ENCODE peak calls at places on chromosomes 13 and 19, in four cellular contexts. One of them, this sample, is unnamed.

GRCh38 chr19:19642506-19643157 is 825 bp downstream of the GMIP start:
- DNase-seq in PC-3: peak
- DNase-seq in OCI-LY7: peak
- DNase-seq in hepatocyte: no peak
- DNase-seq in this sample: peak

GRCh38 chr13:20901668-20902437 is 693 bp downstream of the XPO4 start:
- DNase-seq in PC-3: peak
- DNase-seq in OCI-LY7: peak
- DNase-seq in hepatocyte: peak
- DNase-seq in this sample: peak

GRCh38 chr13:64471916-64472315 is 2758.2 kb downstream of the PCDH9 start:
- DNase-seq in PC-3: peak
- DNase-seq in hepatocyte: peak
- DNase-seq in OCI-LY7: no peak
- DNase-seq in this sample: no peak

GRCh38 chr13:97257800-97258799 is 36.0 kb downstream of the MBNL2 start:
- DNase-seq in OCI-LY7: no peak
- DNase-seq in PC-3: peak
- DNase-seq in hepatocyte: peak
- DNase-seq in this sample: peak

GRCh38 chr13:111664060-111664459 is 343.6 kb downstream of the TEX29 start:
- DNase-seq in PC-3: no peak
- DNase-seq in OCI-LY7: no peak
- DNase-seq in hepatocyte: no peak
- DNase-seq in this sample: no peak

GRCh38 chr19:31583148-31583547 is 233.9 kb upstream of the TSHZ3 start:
- DNase-seq in hepatocyte: no peak
- DNase-seq in OCI-LY7: no peak
- DNase-seq in PC-3: no peak
- DNase-seq in this sample: no peak

GRCh38 chr13:110106726-110107125 is 200.2 kb downstream of the COL4A1 start:
- DNase-seq in hepatocyte: peak
- DNase-seq in PC-3: no peak
- DNase-seq in OCI-LY7: no peak
- DNase-seq in this sample: no peak

GRCh38 chr13:27522847-27523246 is 72.5 kb upstream of the MTIF3 start:
- DNase-seq in PC-3: no peak
- DNase-seq in hepatocyte: no peak
- DNase-seq in OCI-LY7: peak
- DNase-seq in this sample: no peak

GRCh38 chr13:35830850-35831450 is 300.2 kb downstream of the DCLK1 start:
- DNase-seq in hepatocyte: no peak
- DNase-seq in PC-3: no peak
- DNase-seq in OCI-LY7: no peak
- DNase-seq in this sample: peak

GRCh38 chr13:29369060-29369743 is 226.3 kb downstream of the SLC7A1 start:
- DNase-seq in PC-3: peak
- DNase-seq in hepatocyte: peak
- DNase-seq in OCI-LY7: peak
- DNase-seq in this sample: peak

GRCh38 chr19:38932425-38933179 is 1.9 kb downstream of the MRPS12 start:
- DNase-seq in PC-3: peak
- DNase-seq in hepatocyte: no peak
- DNase-seq in OCI-LY7: peak
- DNase-seq in this sample: peak

GRCh38 chr13:41544824-41545707 is 87.7 kb downstream of the RGCC start:
- DNase-seq in PC-3: peak
- DNase-seq in hepatocyte: no peak
- DNase-seq in OCI-LY7: no peak
- DNase-seq in this sample: no peak

GRCh38 chr13:32804673-32805260 is 211.5 kb upstream of the KL start:
- DNase-seq in OCI-LY7: no peak
- DNase-seq in PC-3: peak
- DNase-seq in hepatocyte: no peak
- DNase-seq in this sample: no peak

GRCh38 chr13:41286370-41286769 is 23.0 kb upstream of the MTRF1 start:
- DNase-seq in OCI-LY7: no peak
- DNase-seq in hepatocyte: no peak
- DNase-seq in PC-3: no peak
- DNase-seq in this sample: no peak

GRCh38 chr13:29196409-29197074 is 376.4 kb downstream of the MTUS2 start:
- DNase-seq in hepatocyte: no peak
- DNase-seq in PC-3: no peak
- DNase-seq in OCI-LY7: peak
- DNase-seq in this sample: no peak

GRCh38 chr19:32823747-32824102 is 45.8 kb downstream of the SLC7A9 start:
- DNase-seq in PC-3: no peak
- DNase-seq in OCI-LY7: no peak
- DNase-seq in hepatocyte: no peak
- DNase-seq in this sample: no peak

GRCh38 chr19:45784096-45784495 is 1.8 kb upstream of the DMPK start:
- DNase-seq in PC-3: no peak
- DNase-seq in OCI-LY7: no peak
- DNase-seq in hepatocyte: no peak
- DNase-seq in this sample: no peak

GRCh38 chr19:10593820-10594637 is 6.9 kb upstream of the AP1M2 start:
- DNase-seq in PC-3: no peak
- DNase-seq in hepatocyte: no peak
- DNase-seq in OCI-LY7: peak
- DNase-seq in this sample: no peak

GRCh38 chr13:41765813-41766212 is 195.1 kb downstream of the VWA8 start:
- DNase-seq in PC-3: no peak
- DNase-seq in hepatocyte: no peak
- DNase-seq in OCI-LY7: no peak
- DNase-seq in this sample: no peak

GRCh38 chr13:103040006-103040405 is 26.2 kb downstream of the SLC10A2 start:
- DNase-seq in OCI-LY7: no peak
- DNase-seq in PC-3: no peak
- DNase-seq in hepatocyte: no peak
- DNase-seq in this sample: no peak

GRCh38 chr13:46321494-46322225 is 65.4 kb downstream of the RUBCNL start:
- DNase-seq in OCI-LY7: peak
- DNase-seq in hepatocyte: peak
- DNase-seq in PC-3: peak
- DNase-seq in this sample: peak
- H2AFZ ChIP-seq in OCI-LY7: peak
- H2AFZ ChIP-seq in hepatocyte: peak
- H2AFZ ChIP-seq in PC-3: peak
- H2AFZ ChIP-seq in this sample: peak

GRCh38 chr19:5624741-5625140 is 1.9 kb downstream of the SAFB start:
- DNase-seq in hepatocyte: peak
- DNase-seq in OCI-LY7: peak
- DNase-seq in PC-3: no peak
- DNase-seq in this sample: peak
- TF ChIP-seq EZH2phosphoT487 in hepatocyte: no peak
- TF ChIP-seq EZH2phosphoT487 in OCI-LY7: no peak
- TF ChIP-seq EZH2phosphoT487 in PC-3: no peak
- TF ChIP-seq EZH2phosphoT487 in this sample: no peak

DNA sequence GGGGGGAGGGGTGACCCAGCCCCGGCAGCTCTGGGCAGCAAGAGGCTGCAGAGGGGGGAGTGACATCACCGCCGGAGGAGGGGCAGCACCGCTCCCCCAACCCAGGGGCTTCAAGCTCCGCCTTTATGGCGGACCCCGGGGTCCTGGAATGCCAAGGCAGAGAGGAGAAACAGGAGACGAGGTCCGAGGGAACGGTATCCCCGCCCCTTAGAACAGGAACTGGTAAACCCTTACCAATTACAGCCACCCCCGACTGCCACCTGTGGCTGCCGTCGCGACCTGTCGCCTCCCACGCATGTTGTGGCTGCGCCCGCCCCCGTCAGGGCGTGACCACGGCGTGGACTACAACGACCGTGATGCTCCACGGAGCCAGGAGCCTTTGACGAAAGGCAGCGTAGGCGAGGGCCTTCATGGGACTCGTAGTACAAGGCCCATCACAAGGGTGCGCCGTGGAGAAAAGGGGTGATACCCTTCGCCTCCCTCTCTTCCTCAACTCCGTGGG is 4.1 kb upstream of the KCNC3 start:
- DNase-seq in PC-3: peak
- DNase-seq in hepatocyte: peak
- DNase-seq in OCI-LY7: peak
- DNase-seq in this sample: peak
- TF ChIP-seq CTCF in PC-3: no peak
- TF ChIP-seq CTCF in hepatocyte: no peak
- TF ChIP-seq CTCF in OCI-LY7: no peak
- TF ChIP-seq CTCF in this sample: no peak

GRCh38 chr13:50081106-50081898 is 66.1 kb downstream of the KCNRG start:
- DNase-seq in PC-3: no peak
- DNase-seq in OCI-LY7: peak
- DNase-seq in hepatocyte: peak
- DNase-seq in this sample: peak

GRCh38 chr13:50080158-50080855 is 65.1 kb downstream of the KCNRG start:
- DNase-seq in OCI-LY7: peak
- DNase-seq in hepatocyte: peak
- DNase-seq in PC-3: no peak
- DNase-seq in this sample: peak

GRCh38 chr13:50081899-50082425 is 66.7 kb downstream of the KCNRG start:
- DNase-seq in hepatocyte: peak
- DNase-seq in PC-3: peak
- DNase-seq in OCI-LY7: peak
- DNase-seq in this sample: peak

GRCh38 chr13:50079278-50080157 is 64.3 kb downstream of the KCNRG start:
- DNase-seq in hepatocyte: no peak
- DNase-seq in PC-3: no peak
- DNase-seq in OCI-LY7: no peak
- DNase-seq in this sample: no peak

DNA sequence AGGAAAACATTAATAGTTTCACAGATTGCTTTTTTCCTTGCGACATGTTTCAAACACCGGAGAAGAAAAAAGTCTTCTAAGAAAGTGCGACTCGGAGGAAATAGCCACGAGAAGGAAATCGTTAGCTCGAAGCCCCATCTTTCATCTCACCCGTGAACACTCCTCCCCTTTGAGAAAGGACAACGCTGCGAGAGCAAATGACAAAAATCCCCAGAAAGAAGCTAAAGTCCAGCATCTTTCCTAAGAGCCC is 65.5 kb downstream of the KCNRG start:
- DNase-seq in PC-3: no peak
- DNase-seq in hepatocyte: no peak
- DNase-seq in OCI-LY7: no peak
- DNase-seq in this sample: no peak
- H2AFZ ChIP-seq in PC-3: no peak
- H2AFZ ChIP-seq in hepatocyte: peak
- H2AFZ ChIP-seq in OCI-LY7: no peak
- H2AFZ ChIP-seq in this sample: no peak